ENCODE peak calls at places on chromosome 2, in five cellular contexts. Y is NCI-H345; M is naive thymus-derived CD8-positive, alpha-beta T cell; X is anterior cingulate cortex; S is nephron progenitor cell. U is an unnamed sample.

GRCh38 chr2:219404291-219404910 is 13.8 kb upstream of the DES start:
- DNase-seq in Y (no peak), M (no peak), X (no peak), S (no peak), U (no peak)

GRCh38 chr2:163775304-163775703 is 39.5 kb upstream of the FIGN start:
- DNase-seq in Y (no peak), M (no peak), X (no peak), S (no peak), U (no peak)

GRCh38 chr2:144509548-144510205 is 10.2 kb downstream of the ZEB2 start:
- DNase-seq in Y (no peak), M (no peak), X (no peak), S (no peak), U (no peak)

GRCh38 chr2:181311841-181312240 is 145.3 kb upstream of the ITGA4 start:
- DNase-seq in Y (no peak), M (no peak), X (no peak), S (no peak), U (no peak)

GRCh38 chr2:116668691-116669090 is 1145.8 kb upstream of the DDX18 start:
- DNase-seq in Y (no peak), M (no peak), X (no peak), S (no peak), U (no peak)

GRCh38 chr2:120429586-120430500 is 83.9 kb downstream of the INHBB start:
- DNase-seq in Y (peak), M (no peak), X (no peak), S (no peak), U (no peak)

GRCh38 chr2:140892429-140892828 is 1238.4 kb downstream of the LRP1B start:
- DNase-seq in Y (no peak), M (no peak), X (no peak), S (no peak), U (no peak)

GRCh38 chr2:28869494-28870145 is 489 bp downstream of the TRMT61B start:
- DNase-seq in Y (peak), M (peak), X (no peak), S (no peak), U (no peak)

GRCh38 chr2:218023636-218024035 is 20.8 kb upstream of the TNS1 start:
- DNase-seq in Y (no peak), M (no peak), X (no peak), S (no peak), U (no peak)

GRCh38 chr2:96502891-96503636 is 2.1 kb downstream of the NEURL3 start:
- DNase-seq in Y (no peak), M (no peak), X (no peak), S (no peak), U (no peak)

U was measured in naive thymus-derived CD4-positive, alpha-beta T cell.